ENCODE peak calls at places on chromosomes 11 and 22, in seven cellular contexts. One of them, this sample, is unnamed. For H3K36me3 and H3K27me3, the result is how much of the 10 kb centered on the place peaks cover.

GRCh38 chr22:29813563-29813962 is 24.5 kb downstream of the ASCC2 start:
- DNase-seq in heart left ventricle: no peak
- DNase-seq in H7: peak
- DNase-seq in mammary epithelial cell: no peak
- DNase-seq in cardiac muscle cell: no peak
- DNase-seq in HCT116: peak
- DNase-seq in tibial nerve: no peak
- DNase-seq in this sample: no peak

GRCh38 chr11:102202972-102203371 is 92.7 kb downstream of the YAP1 start:
- DNase-seq in heart left ventricle: no peak
- DNase-seq in H7: no peak
- DNase-seq in mammary epithelial cell: no peak
- DNase-seq in cardiac muscle cell: no peak
- DNase-seq in HCT116: no peak
- DNase-seq in tibial nerve: no peak
- DNase-seq in this sample: no peak

GRCh38 chr11:69066122-69067112 is 17.7 kb downstream of the TPCN2 start:
- DNase-seq in heart left ventricle: no peak
- DNase-seq in H7: peak
- DNase-seq in mammary epithelial cell: no peak
- DNase-seq in cardiac muscle cell: no peak
- DNase-seq in HCT116: no peak
- DNase-seq in tibial nerve: no peak
- DNase-seq in this sample: no peak

GRCh38 chr22:50416996-50417395 is 57.8 kb downstream of the SBF1 start:
- DNase-seq in heart left ventricle: no peak
- DNase-seq in H7: no peak
- DNase-seq in mammary epithelial cell: no peak
- DNase-seq in cardiac muscle cell: no peak
- DNase-seq in HCT116: no peak
- DNase-seq in tibial nerve: no peak
- DNase-seq in this sample: no peak

GRCh38 chr11:102564110-102564509 is 33.6 kb upstream of the MMP7 start:
- DNase-seq in heart left ventricle: no peak
- DNase-seq in H7: no peak
- DNase-seq in mammary epithelial cell: peak
- DNase-seq in cardiac muscle cell: peak
- DNase-seq in HCT116: peak
- DNase-seq in tibial nerve: no peak
- DNase-seq in this sample: no peak

GRCh38 chr11:70191495-70192140 is 11.5 kb upstream of the FADD start:
- DNase-seq in heart left ventricle: peak
- DNase-seq in H7: peak
- DNase-seq in mammary epithelial cell: peak
- DNase-seq in cardiac muscle cell: peak
- DNase-seq in HCT116: peak
- DNase-seq in tibial nerve: peak
- DNase-seq in this sample: peak

GRCh38 chr11:120215634-120216033 is 4.8 kb downstream of the OAF start:
- DNase-seq in heart left ventricle: peak
- DNase-seq in H7: no peak
- DNase-seq in mammary epithelial cell: no peak
- DNase-seq in cardiac muscle cell: peak
- DNase-seq in HCT116: no peak
- DNase-seq in tibial nerve: peak
- DNase-seq in this sample: peak

GRCh38 chr22:21682385-21683175 is 16.8 kb downstream of the PPIL2 start:
- DNase-seq in heart left ventricle: no peak
- DNase-seq in H7: no peak
- DNase-seq in mammary epithelial cell: no peak
- DNase-seq in cardiac muscle cell: no peak
- DNase-seq in HCT116: no peak
- DNase-seq in tibial nerve: no peak
- DNase-seq in this sample: no peak

GRCh38 chr11:47507016-47507631 is 45.8 kb downstream of the CELF1 start:
- DNase-seq in heart left ventricle: no peak
- DNase-seq in H7: no peak
- DNase-seq in mammary epithelial cell: no peak
- DNase-seq in cardiac muscle cell: peak
- DNase-seq in HCT116: no peak
- DNase-seq in tibial nerve: no peak
- DNase-seq in this sample: no peak

GRCh38 chr11:12121504-12121903 is 11.1 kb downstream of the MICAL2 start:
- DNase-seq in heart left ventricle: no peak
- DNase-seq in H7: no peak
- DNase-seq in mammary epithelial cell: no peak
- DNase-seq in cardiac muscle cell: no peak
- DNase-seq in HCT116: no peak
- DNase-seq in tibial nerve: no peak
- DNase-seq in this sample: no peak

GRCh38 chr22:48697223-48697622 is 1130.5 kb downstream of the BRD1 start:
- DNase-seq in heart left ventricle: no peak
- DNase-seq in H7: no peak
- DNase-seq in mammary epithelial cell: no peak
- DNase-seq in cardiac muscle cell: no peak
- DNase-seq in HCT116: no peak
- DNase-seq in tibial nerve: no peak
- DNase-seq in this sample: no peak

GRCh38 chr11:44899959-44900358 is 50.7 kb downstream of the TP53I11 start:
- DNase-seq in heart left ventricle: peak
- DNase-seq in H7: peak
- DNase-seq in mammary epithelial cell: peak
- DNase-seq in cardiac muscle cell: peak
- DNase-seq in HCT116: peak
- DNase-seq in tibial nerve: no peak
- DNase-seq in this sample: peak

GRCh38 chr22:46075764-46076531 is 74.4 kb upstream of the PPARA start:
- DNase-seq in heart left ventricle: no peak
- DNase-seq in H7: no peak
- DNase-seq in mammary epithelial cell: peak
- DNase-seq in cardiac muscle cell: no peak
- DNase-seq in HCT116: no peak
- DNase-seq in tibial nerve: no peak
- DNase-seq in this sample: peak

GRCh38 chr22:46076651-46077339 is 73.5 kb upstream of the PPARA start:
- DNase-seq in heart left ventricle: peak
- DNase-seq in H7: no peak
- DNase-seq in mammary epithelial cell: peak
- DNase-seq in cardiac muscle cell: peak
- DNase-seq in HCT116: no peak
- DNase-seq in tibial nerve: no peak
- DNase-seq in this sample: peak

GRCh38 chr22:46078241-46079092 is 71.9 kb upstream of the PPARA start:
- DNase-seq in heart left ventricle: peak
- DNase-seq in H7: peak
- DNase-seq in mammary epithelial cell: peak
- DNase-seq in cardiac muscle cell: no peak
- DNase-seq in HCT116: no peak
- DNase-seq in tibial nerve: no peak
- DNase-seq in this sample: peak

GRCh38 chr22:46079093-46079860 is 71.0 kb upstream of the PPARA start:
- DNase-seq in heart left ventricle: no peak
- DNase-seq in H7: no peak
- DNase-seq in mammary epithelial cell: peak
- DNase-seq in cardiac muscle cell: no peak
- DNase-seq in HCT116: no peak
- DNase-seq in tibial nerve: no peak
- DNase-seq in this sample: peak

DNA sequence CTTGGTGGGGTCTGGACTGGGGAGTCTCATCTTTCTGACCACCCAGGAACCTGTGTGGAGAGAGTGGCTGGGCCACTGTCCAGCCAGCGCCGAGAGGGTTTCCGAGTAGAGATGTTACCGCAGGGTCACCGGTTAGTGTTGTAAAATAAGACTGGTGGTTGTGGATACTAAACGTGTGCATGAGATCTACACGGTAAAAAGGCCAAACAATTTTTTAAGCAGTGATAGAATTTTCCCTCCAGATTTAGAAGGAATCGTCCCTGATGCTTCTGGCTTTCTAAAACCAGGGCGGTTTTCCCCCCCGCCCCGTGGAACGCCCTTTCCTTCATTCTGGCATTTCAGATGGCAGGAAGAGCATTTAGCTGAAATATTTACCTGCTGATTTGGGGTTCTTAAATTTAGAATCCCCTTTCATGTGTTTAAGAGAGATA is 72.6 kb upstream of the PPARA start:
- DNase-seq in heart left ventricle: no peak
- DNase-seq in H7: no peak
- DNase-seq in mammary epithelial cell: peak
- DNase-seq in cardiac muscle cell: no peak
- DNase-seq in HCT116: no peak
- DNase-seq in tibial nerve: no peak
- DNase-seq in this sample: peak
- H3K4me3 ChIP-seq in heart left ventricle: peak
- H3K4me3 ChIP-seq in H7: no peak
- H3K4me3 ChIP-seq in mammary epithelial cell: peak
- H3K4me3 ChIP-seq in cardiac muscle cell: no peak
- H3K4me3 ChIP-seq in HCT116: peak
- H3K4me3 ChIP-seq in tibial nerve: peak
- H3K4me3 ChIP-seq in this sample: peak

GRCh38 chr22:20464096-20464614 is 26.5 kb upstream of the SCARF2 start:
- DNase-seq in heart left ventricle: no peak
- DNase-seq in H7: no peak
- DNase-seq in mammary epithelial cell: no peak
- DNase-seq in cardiac muscle cell: no peak
- DNase-seq in HCT116: no peak
- DNase-seq in tibial nerve: no peak
- DNase-seq in this sample: no peak
- H3K36me3 ChIP-seq in heart left ventricle: under half
- H3K36me3 ChIP-seq in H7: under half
- H3K36me3 ChIP-seq in mammary epithelial cell: under half
- H3K36me3 ChIP-seq in cardiac muscle cell: under half
- H3K36me3 ChIP-seq in HCT116: under half
- H3K36me3 ChIP-seq in tibial nerve: under half
- H3K36me3 ChIP-seq in this sample: under half

GRCh38 chr11:19802773-19803293 is 90.2 kb downstream of the NAV2 start:
- DNase-seq in heart left ventricle: no peak
- DNase-seq in H7: no peak
- DNase-seq in mammary epithelial cell: no peak
- DNase-seq in cardiac muscle cell: no peak
- DNase-seq in HCT116: no peak
- DNase-seq in tibial nerve: no peak
- DNase-seq in this sample: no peak

GRCh38 chr11:19795082-19795481 is 82.4 kb downstream of the NAV2 start:
- DNase-seq in heart left ventricle: no peak
- DNase-seq in H7: no peak
- DNase-seq in mammary epithelial cell: no peak
- DNase-seq in cardiac muscle cell: no peak
- DNase-seq in HCT116: no peak
- DNase-seq in tibial nerve: no peak
- DNase-seq in this sample: no peak

GRCh38 chr11:19800714-19801519 is 88.3 kb downstream of the NAV2 start:
- DNase-seq in heart left ventricle: no peak
- DNase-seq in H7: peak
- DNase-seq in mammary epithelial cell: peak
- DNase-seq in cardiac muscle cell: no peak
- DNase-seq in HCT116: no peak
- DNase-seq in tibial nerve: no peak
- DNase-seq in this sample: no peak

GRCh38 chr11:19803506-19803998 is 90.9 kb downstream of the NAV2 start:
- DNase-seq in heart left ventricle: no peak
- DNase-seq in H7: no peak
- DNase-seq in mammary epithelial cell: peak
- DNase-seq in cardiac muscle cell: no peak
- DNase-seq in HCT116: no peak
- DNase-seq in tibial nerve: no peak
- DNase-seq in this sample: no peak

DNA sequence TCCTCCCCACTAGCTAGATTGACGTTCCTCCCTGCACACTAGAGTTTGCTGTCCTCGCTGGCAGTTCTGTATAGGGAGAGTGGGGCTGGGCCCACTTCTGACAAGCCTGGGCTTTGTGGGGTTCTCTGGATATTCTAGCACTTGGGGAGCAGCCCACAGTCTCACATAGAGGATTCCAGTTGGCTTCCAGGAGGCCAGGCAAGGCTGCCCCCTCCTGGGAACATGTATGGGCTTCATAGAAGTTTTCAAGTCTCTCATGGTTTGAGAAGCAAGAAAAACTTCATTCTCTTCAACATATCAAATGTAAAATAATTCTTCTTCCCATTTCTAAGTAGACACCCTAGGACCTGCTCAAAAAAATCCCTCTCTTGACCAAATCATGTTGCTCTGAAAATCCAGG is 87.5 kb downstream of the NAV2 start:
- DNase-seq in heart left ventricle: no peak
- DNase-seq in H7: peak
- DNase-seq in mammary epithelial cell: no peak
- DNase-seq in cardiac muscle cell: peak
- DNase-seq in HCT116: no peak
- DNase-seq in tibial nerve: no peak
- DNase-seq in this sample: no peak
- H3K27me3 ChIP-seq in heart left ventricle: under half
- H3K27me3 ChIP-seq in H7: under half
- H3K27me3 ChIP-seq in mammary epithelial cell: under half
- H3K27me3 ChIP-seq in cardiac muscle cell: under half
- H3K27me3 ChIP-seq in HCT116: under half
- H3K27me3 ChIP-seq in tibial nerve: under half
- H3K27me3 ChIP-seq in this sample: under half

GRCh38 chr11:133951484-133952198 is 5.1 kb downstream of the IGSF9B start:
- DNase-seq in heart left ventricle: no peak
- DNase-seq in H7: peak
- DNase-seq in mammary epithelial cell: no peak
- DNase-seq in cardiac muscle cell: peak
- DNase-seq in HCT116: no peak
- DNase-seq in tibial nerve: no peak
- DNase-seq in this sample: peak

GRCh38 chr11:133952199-133953190 is 4.3 kb downstream of the IGSF9B start:
- DNase-seq in heart left ventricle: no peak
- DNase-seq in H7: no peak
- DNase-seq in mammary epithelial cell: no peak
- DNase-seq in cardiac muscle cell: no peak
- DNase-seq in HCT116: no peak
- DNase-seq in tibial nerve: no peak
- DNase-seq in this sample: no peak

GRCh38 chr11:133953571-133953970 is 3.2 kb downstream of the IGSF9B start:
- DNase-seq in heart left ventricle: no peak
- DNase-seq in H7: no peak
- DNase-seq in mammary epithelial cell: no peak
- DNase-seq in cardiac muscle cell: no peak
- DNase-seq in HCT116: no peak
- DNase-seq in tibial nerve: no peak
- DNase-seq in this sample: no peak

GRCh38 chr11:133948711-133949110 is 8.1 kb downstream of the IGSF9B start:
- DNase-seq in heart left ventricle: no peak
- DNase-seq in H7: peak
- DNase-seq in mammary epithelial cell: no peak
- DNase-seq in cardiac muscle cell: no peak
- DNase-seq in HCT116: no peak
- DNase-seq in tibial nerve: no peak
- DNase-seq in this sample: no peak

GRCh38 chr11:133950874-133951483 is 5.8 kb downstream of the IGSF9B start:
- DNase-seq in heart left ventricle: peak
- DNase-seq in H7: peak
- DNase-seq in mammary epithelial cell: no peak
- DNase-seq in cardiac muscle cell: no peak
- DNase-seq in HCT116: no peak
- DNase-seq in tibial nerve: no peak
- DNase-seq in this sample: no peak
- H3K4me3 ChIP-seq in heart left ventricle: peak
- H3K4me3 ChIP-seq in H7: peak
- H3K4me3 ChIP-seq in mammary epithelial cell: no peak
- H3K4me3 ChIP-seq in cardiac muscle cell: no peak
- H3K4me3 ChIP-seq in HCT116: no peak
- H3K4me3 ChIP-seq in tibial nerve: no peak
- H3K4me3 ChIP-seq in this sample: peak

GRCh38 chr11:61442616-61443015 is 12.7 kb downstream of the SDHAF2 start:
- DNase-seq in heart left ventricle: no peak
- DNase-seq in H7: no peak
- DNase-seq in mammary epithelial cell: no peak
- DNase-seq in cardiac muscle cell: no peak
- DNase-seq in HCT116: no peak
- DNase-seq in tibial nerve: no peak
- DNase-seq in this sample: no peak
- H3K36me3 ChIP-seq in heart left ventricle: half or more
- H3K36me3 ChIP-seq in H7: under half
- H3K36me3 ChIP-seq in mammary epithelial cell: under half
- H3K36me3 ChIP-seq in cardiac muscle cell: under half
- H3K36me3 ChIP-seq in HCT116: under half
- H3K36me3 ChIP-seq in tibial nerve: under half
- H3K36me3 ChIP-seq in this sample: half or more